ENCODE peak calls at places on chromosomes 13 and 19, in seven cellular contexts. One of them, this sample, is unnamed.
A peak's percentile ranks its signal among the peaks of the same experiment; 100 is the strongest.

GRCh38 chr19:10655457-10656312 is 1.5 kb downstream of the ILF3 start:
- DNase-seq in lower lobe of right lung: no peak
- DNase-seq in PC-9: peak; percentile 67
- DNase-seq in right lobe of liver: no peak
- DNase-seq in neural crest cell: no peak
- DNase-seq in CD4-positive, alpha-beta T cell: no peak
- DNase-seq in cardiac fibroblast: peak; percentile 41
- DNase-seq in this sample: no peak

GRCh38 chr13:47678201-47678963 is 322.7 kb downstream of the SUCLA2 start:
- DNase-seq in lower lobe of right lung: no peak
- DNase-seq in PC-9: no peak
- DNase-seq in right lobe of liver: no peak
- DNase-seq in neural crest cell: no peak
- DNase-seq in CD4-positive, alpha-beta T cell: no peak
- DNase-seq in cardiac fibroblast: no peak
- DNase-seq in this sample: no peak

GRCh38 chr19:43506629-43507028 is 2.1 kb upstream of the PHLDB3 start:
- DNase-seq in lower lobe of right lung: no peak
- DNase-seq in PC-9: no peak
- DNase-seq in right lobe of liver: no peak
- DNase-seq in neural crest cell: no peak
- DNase-seq in CD4-positive, alpha-beta T cell: no peak
- DNase-seq in cardiac fibroblast: no peak
- DNase-seq in this sample: no peak

GRCh38 chr13:75347925-75348324 is 134.0 kb downstream of the TBC1D4 start:
- DNase-seq in lower lobe of right lung: no peak
- DNase-seq in PC-9: no peak
- DNase-seq in right lobe of liver: no peak
- DNase-seq in neural crest cell: no peak
- DNase-seq in CD4-positive, alpha-beta T cell: no peak
- DNase-seq in cardiac fibroblast: peak; percentile 41
- DNase-seq in this sample: no peak

GRCh38 chr19:55368701-55369563 is 1.3 kb downstream of the IL11 start:
- DNase-seq in lower lobe of right lung: no peak
- DNase-seq in PC-9: no peak
- DNase-seq in right lobe of liver: no peak
- DNase-seq in neural crest cell: no peak
- DNase-seq in CD4-positive, alpha-beta T cell: no peak
- DNase-seq in cardiac fibroblast: peak; percentile 34
- DNase-seq in this sample: no peak

GRCh38 chr13:32042567-32042966 is 11.0 kb downstream of the FRY start:
- DNase-seq in lower lobe of right lung: no peak
- DNase-seq in PC-9: no peak
- DNase-seq in right lobe of liver: no peak
- DNase-seq in neural crest cell: no peak
- DNase-seq in CD4-positive, alpha-beta T cell: no peak
- DNase-seq in cardiac fibroblast: no peak
- DNase-seq in this sample: no peak

GRCh38 chr13:98918771-98919170 is 59.1 kb downstream of the DOCK9 start:
- DNase-seq in lower lobe of right lung: no peak
- DNase-seq in PC-9: no peak
- DNase-seq in right lobe of liver: no peak
- DNase-seq in neural crest cell: no peak
- DNase-seq in CD4-positive, alpha-beta T cell: no peak
- DNase-seq in cardiac fibroblast: peak; percentile 35
- DNase-seq in this sample: no peak

GRCh38 chr19:55079400-55080038 is 3.9 kb downstream of the EPS8L1 start:
- DNase-seq in lower lobe of right lung: no peak
- DNase-seq in PC-9: no peak
- DNase-seq in right lobe of liver: no peak
- DNase-seq in neural crest cell: no peak
- DNase-seq in CD4-positive, alpha-beta T cell: no peak
- DNase-seq in cardiac fibroblast: no peak
- DNase-seq in this sample: no peak

GRCh38 chr13:29771247-29771646 is 79.2 kb downstream of the UBL3 start:
- DNase-seq in lower lobe of right lung: no peak
- DNase-seq in PC-9: peak; percentile 46
- DNase-seq in right lobe of liver: no peak
- DNase-seq in neural crest cell: no peak
- DNase-seq in CD4-positive, alpha-beta T cell: no peak
- DNase-seq in cardiac fibroblast: peak; percentile 68
- DNase-seq in this sample: no peak

GRCh38 chr19:7637374-7638256 is 705 bp downstream of the STXBP2 start:
- DNase-seq in lower lobe of right lung: peak; percentile 89
- DNase-seq in PC-9: no peak
- DNase-seq in right lobe of liver: peak; percentile 63
- DNase-seq in neural crest cell: no peak
- DNase-seq in CD4-positive, alpha-beta T cell: no peak
- DNase-seq in cardiac fibroblast: peak; percentile 33
- DNase-seq in this sample: no peak

GRCh38 chr13:113001251-113002140 is 32.5 kb downstream of the MCF2L start:
- DNase-seq in lower lobe of right lung: peak; percentile 74
- DNase-seq in PC-9: peak; percentile 90
- DNase-seq in right lobe of liver: no peak
- DNase-seq in neural crest cell: peak; percentile 65
- DNase-seq in CD4-positive, alpha-beta T cell: no peak
- DNase-seq in cardiac fibroblast: no peak
- DNase-seq in this sample: no peak

GRCh38 chr19:17751103-17751911 is at the start of gene FCHO1:
- DNase-seq in lower lobe of right lung: peak; percentile 75
- DNase-seq in PC-9: no peak
- DNase-seq in right lobe of liver: no peak
- DNase-seq in neural crest cell: no peak
- DNase-seq in CD4-positive, alpha-beta T cell: peak; percentile 78
- DNase-seq in cardiac fibroblast: no peak
- DNase-seq in this sample: peak; percentile 77

GRCh38 chr13:34816118-34816517 is 126.0 kb upstream of the NBEA start:
- DNase-seq in lower lobe of right lung: no peak
- DNase-seq in PC-9: no peak
- DNase-seq in right lobe of liver: no peak
- DNase-seq in neural crest cell: no peak
- DNase-seq in CD4-positive, alpha-beta T cell: no peak
- DNase-seq in cardiac fibroblast: no peak
- DNase-seq in this sample: no peak

GRCh38 chr19:42764836-42765235 is 642 bp downstream of the PSG8 start:
- DNase-seq in lower lobe of right lung: no peak
- DNase-seq in PC-9: no peak
- DNase-seq in right lobe of liver: no peak
- DNase-seq in neural crest cell: no peak
- DNase-seq in CD4-positive, alpha-beta T cell: no peak
- DNase-seq in cardiac fibroblast: no peak
- DNase-seq in this sample: no peak

GRCh38 chr13:95660981-95661581 is 15.9 kb upstream of the DNAJC3 start:
- DNase-seq in lower lobe of right lung: no peak
- DNase-seq in PC-9: peak; percentile 62
- DNase-seq in right lobe of liver: no peak
- DNase-seq in neural crest cell: no peak
- DNase-seq in CD4-positive, alpha-beta T cell: no peak
- DNase-seq in cardiac fibroblast: peak; percentile 75
- DNase-seq in this sample: no peak

GRCh38 chr13:50893211-50893852 is 16.3 kb upstream of the RNASEH2B start:
- DNase-seq in lower lobe of right lung: no peak
- DNase-seq in PC-9: no peak
- DNase-seq in right lobe of liver: no peak
- DNase-seq in neural crest cell: no peak
- DNase-seq in CD4-positive, alpha-beta T cell: no peak
- DNase-seq in cardiac fibroblast: peak; percentile 8
- DNase-seq in this sample: no peak

GRCh38 chr13:99974939-99975561 is 3.5 kb upstream of the ZIC5 start:
- DNase-seq in lower lobe of right lung: peak; percentile 36
- DNase-seq in PC-9: no peak
- DNase-seq in right lobe of liver: no peak
- DNase-seq in neural crest cell: no peak
- DNase-seq in CD4-positive, alpha-beta T cell: no peak
- DNase-seq in cardiac fibroblast: no peak
- DNase-seq in this sample: no peak

GRCh38 chr13:113117335-113117872 is 5.2 kb upstream of the F10 start:
- DNase-seq in lower lobe of right lung: peak; percentile 24
- DNase-seq in PC-9: no peak
- DNase-seq in right lobe of liver: peak; percentile 34
- DNase-seq in neural crest cell: no peak
- DNase-seq in CD4-positive, alpha-beta T cell: no peak
- DNase-seq in cardiac fibroblast: peak; percentile 18
- DNase-seq in this sample: no peak

GRCh38 chr19:29487432-29487831 is 38.4 kb upstream of the VSTM2B start:
- DNase-seq in lower lobe of right lung: peak; percentile 25
- DNase-seq in PC-9: no peak
- DNase-seq in right lobe of liver: no peak
- DNase-seq in neural crest cell: no peak
- DNase-seq in CD4-positive, alpha-beta T cell: no peak
- DNase-seq in cardiac fibroblast: no peak
- DNase-seq in this sample: no peak

GRCh38 chr19:23515551-23515950 is 120.3 kb upstream of the ZNF91 start:
- DNase-seq in lower lobe of right lung: no peak
- DNase-seq in PC-9: peak; percentile 34
- DNase-seq in right lobe of liver: no peak
- DNase-seq in neural crest cell: no peak
- DNase-seq in CD4-positive, alpha-beta T cell: no peak
- DNase-seq in cardiac fibroblast: no peak
- DNase-seq in this sample: no peak

GRCh38 chr19:2815923-2816322 is 3.7 kb upstream of the ZNF554 start:
- DNase-seq in lower lobe of right lung: peak; percentile 42
- DNase-seq in PC-9: no peak
- DNase-seq in right lobe of liver: no peak
- DNase-seq in neural crest cell: no peak
- DNase-seq in CD4-positive, alpha-beta T cell: no peak
- DNase-seq in cardiac fibroblast: no peak
- DNase-seq in this sample: no peak

GRCh38 chr19:12611361-12611699 is 610 bp downstream of the ZNF791 start:
- DNase-seq in lower lobe of right lung: peak; percentile 67
- DNase-seq in PC-9: peak; percentile 43
- DNase-seq in right lobe of liver: peak; percentile 74
- DNase-seq in neural crest cell: peak; percentile 39
- DNase-seq in CD4-positive, alpha-beta T cell: no peak
- DNase-seq in cardiac fibroblast: peak; percentile 69
- DNase-seq in this sample: no peak

GRCh38 chr13:20609145-20609544 is 42.2 kb downstream of the IFT88 start:
- DNase-seq in lower lobe of right lung: no peak
- DNase-seq in PC-9: no peak
- DNase-seq in right lobe of liver: no peak
- DNase-seq in neural crest cell: no peak
- DNase-seq in CD4-positive, alpha-beta T cell: no peak
- DNase-seq in cardiac fibroblast: peak; percentile 95
- DNase-seq in this sample: no peak

GRCh38 chr19:18831524-18832330 is at the start of gene UPF1:
- DNase-seq in lower lobe of right lung: peak; percentile 97
- DNase-seq in PC-9: peak; percentile 80
- DNase-seq in right lobe of liver: peak; percentile 97
- DNase-seq in neural crest cell: peak; percentile 93
- DNase-seq in CD4-positive, alpha-beta T cell: peak; percentile 90
- DNase-seq in cardiac fibroblast: peak; percentile 89
- DNase-seq in this sample: peak; percentile 96
- TF ChIP-seq CTCF in lower lobe of right lung: no peak
- TF ChIP-seq CTCF in PC-9: no peak
- TF ChIP-seq CTCF in right lobe of liver: peak; percentile 22
- TF ChIP-seq CTCF in neural crest cell: peak; percentile 26
- TF ChIP-seq CTCF in CD4-positive, alpha-beta T cell: no peak
- TF ChIP-seq CTCF in cardiac fibroblast: no peak
- TF ChIP-seq CTCF in this sample: no peak

GRCh38 chr13:106619688-106620555 is 52.0 kb upstream of the ARGLU1 start:
- DNase-seq in lower lobe of right lung: no peak
- DNase-seq in PC-9: no peak
- DNase-seq in right lobe of liver: no peak
- DNase-seq in neural crest cell: peak; percentile 9
- DNase-seq in CD4-positive, alpha-beta T cell: no peak
- DNase-seq in cardiac fibroblast: peak; percentile 77
- DNase-seq in this sample: no peak
- TF ChIP-seq CTCF in lower lobe of right lung: peak; percentile 80
- TF ChIP-seq CTCF in PC-9: peak; percentile 82
- TF ChIP-seq CTCF in right lobe of liver: peak; percentile 65
- TF ChIP-seq CTCF in neural crest cell: peak; percentile 78
- TF ChIP-seq CTCF in CD4-positive, alpha-beta T cell: peak; percentile 68
- TF ChIP-seq CTCF in cardiac fibroblast: peak; percentile 87
- TF ChIP-seq CTCF in this sample: peak; percentile 67

DNA sequence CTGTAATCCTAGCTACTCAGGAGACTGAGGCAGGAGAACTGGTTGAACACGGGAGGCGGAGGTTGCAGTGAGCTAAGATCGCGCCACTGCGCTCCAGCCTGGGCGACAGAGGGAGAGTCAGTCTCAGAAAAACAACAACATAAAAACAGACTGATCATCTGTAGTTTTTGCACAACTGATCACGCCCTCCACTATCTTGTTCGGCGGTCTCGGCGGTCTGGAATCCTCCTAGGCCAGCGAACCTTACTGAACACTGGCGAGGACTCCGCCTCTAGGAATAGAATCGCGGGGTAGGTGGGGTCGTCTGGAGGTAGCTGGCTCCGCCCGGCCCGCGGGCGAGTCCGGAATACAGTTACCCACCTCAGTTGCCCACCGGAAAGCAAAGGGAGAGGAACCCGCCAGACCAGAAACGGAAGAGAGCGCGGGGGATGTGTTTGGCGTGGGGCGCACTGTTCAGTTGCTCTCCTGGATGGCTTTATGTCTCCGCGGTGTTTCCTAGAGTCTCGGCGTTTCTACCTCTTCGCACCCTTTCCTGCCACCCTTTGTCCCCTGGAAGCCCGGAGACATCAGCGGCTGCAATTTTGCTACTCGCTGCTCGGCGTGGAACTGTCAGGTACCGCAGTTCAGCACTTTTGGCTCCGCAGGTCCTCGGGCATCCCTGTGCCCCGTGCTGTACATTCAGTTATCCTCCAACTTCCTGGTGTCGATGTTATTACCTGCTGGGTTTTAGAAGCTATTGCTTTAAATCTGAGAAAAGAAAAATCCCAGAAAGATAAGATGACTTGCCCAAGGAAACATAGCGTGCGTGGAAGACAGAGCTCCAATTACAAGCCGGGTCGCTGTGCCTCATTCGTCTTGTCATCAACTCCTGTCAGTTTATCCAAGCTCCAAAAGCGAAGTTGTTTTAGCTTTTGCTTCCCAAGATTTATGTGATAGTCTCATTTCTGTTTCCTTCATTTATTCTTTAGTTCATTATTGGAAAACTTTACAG is 24.9 kb upstream of the HNRNPA1L2 start:
- DNase-seq in lower lobe of right lung: peak; percentile 83
- DNase-seq in PC-9: peak; percentile 77
- DNase-seq in right lobe of liver: peak; percentile 70
- DNase-seq in neural crest cell: peak; percentile 74
- DNase-seq in CD4-positive, alpha-beta T cell: peak; percentile 81
- DNase-seq in cardiac fibroblast: peak; percentile 89
- DNase-seq in this sample: peak; percentile 70
- TF ChIP-seq CTCF in lower lobe of right lung: no peak
- TF ChIP-seq CTCF in PC-9: no peak
- TF ChIP-seq CTCF in right lobe of liver: no peak
- TF ChIP-seq CTCF in neural crest cell: no peak
- TF ChIP-seq CTCF in CD4-positive, alpha-beta T cell: no peak
- TF ChIP-seq CTCF in cardiac fibroblast: no peak
- TF ChIP-seq CTCF in this sample: no peak

GRCh38 chr13:71304861-71305260 is 562.1 kb downstream of the DACH1 start:
- DNase-seq in lower lobe of right lung: no peak
- DNase-seq in PC-9: no peak
- DNase-seq in right lobe of liver: no peak
- DNase-seq in neural crest cell: no peak
- DNase-seq in CD4-positive, alpha-beta T cell: no peak
- DNase-seq in cardiac fibroblast: no peak
- DNase-seq in this sample: no peak

GRCh38 chr13:71300602-71301001 is 566.4 kb downstream of the DACH1 start:
- DNase-seq in lower lobe of right lung: no peak
- DNase-seq in PC-9: no peak
- DNase-seq in right lobe of liver: no peak
- DNase-seq in neural crest cell: no peak
- DNase-seq in CD4-positive, alpha-beta T cell: no peak
- DNase-seq in cardiac fibroblast: no peak
- DNase-seq in this sample: no peak

GRCh38 chr13:71306821-71307220 is 560.2 kb downstream of the DACH1 start:
- DNase-seq in lower lobe of right lung: no peak
- DNase-seq in PC-9: no peak
- DNase-seq in right lobe of liver: no peak
- DNase-seq in neural crest cell: no peak
- DNase-seq in CD4-positive, alpha-beta T cell: no peak
- DNase-seq in cardiac fibroblast: no peak
- DNase-seq in this sample: no peak

GRCh38 chr13:71303144-71303543 is 563.9 kb downstream of the DACH1 start:
- DNase-seq in lower lobe of right lung: no peak
- DNase-seq in PC-9: no peak
- DNase-seq in right lobe of liver: no peak
- DNase-seq in neural crest cell: no peak
- DNase-seq in CD4-positive, alpha-beta T cell: no peak
- DNase-seq in cardiac fibroblast: peak; percentile 11
- DNase-seq in this sample: no peak
- TF ChIP-seq CTCF in lower lobe of right lung: no peak
- TF ChIP-seq CTCF in PC-9: peak; percentile 24
- TF ChIP-seq CTCF in right lobe of liver: no peak
- TF ChIP-seq CTCF in neural crest cell: peak; percentile 27
- TF ChIP-seq CTCF in CD4-positive, alpha-beta T cell: no peak
- TF ChIP-seq CTCF in cardiac fibroblast: no peak
- TF ChIP-seq CTCF in this sample: no peak

This sample was measured in natural killer cell.